ENCODE peak calls at places on chromosomes 2 and 18, in ten cellular contexts. M, X, C, G, H, O, E, Z, K and T are unnamed samples.
A peak's percentile ranks its signal among the peaks of the same experiment; 100 is the strongest.

GRCh38 chr2:709138-709779 is 32.1 kb upstream of the TMEM18 start:
- DNase-seq in H (no peak), E (no peak), X (no peak), G (no peak), M (no peak), C (no peak), O (no peak), Z (no peak), K (no peak), T (no peak)

GRCh38 chr2:59458862-59459261 is 1094.6 kb downstream of the BCL11A start:
- DNase-seq in M (no peak), K (no peak), C (no peak), Z (no peak), E (no peak), H (no peak), G (no peak), X (no peak), O (no peak), T (no peak)

GRCh38 chr2:100818606-100819364 is 1.2 kb upstream of the NPAS2 start:
- DNase-seq in X (peak; percentile 71), O (peak; percentile 60), G (peak; percentile 75), K (peak; percentile 26), H (peak; percentile 73), C (peak; percentile 42), E (no peak), M (peak; percentile 74), Z (peak; percentile 53), T (peak; percentile 11)

GRCh38 chr18:73244411-73244810 is 376.6 kb upstream of the NETO1 start:
- DNase-seq in K (no peak), O (no peak), Z (no peak), E (no peak), M (no peak), C (no peak), G (no peak), X (no peak), H (no peak), T (no peak)

GRCh38 chr2:55986700-55987440 is 63.3 kb upstream of the EFEMP1 start:
- DNase-seq in O (no peak), Z (no peak), H (no peak), M (peak; percentile 22), C (peak; percentile 52), E (no peak), K (no peak), X (no peak), G (no peak), T (no peak)

GRCh38 chr2:71675296-71675695 is 221.9 kb downstream of the DYSF start:
- DNase-seq in Z (no peak), X (peak; percentile 89), O (no peak), H (peak; percentile 52), C (no peak), M (no peak), E (no peak), K (peak; percentile 18), G (peak; percentile 38), T (no peak)

GRCh38 chr2:230067990-230068657 is 600 bp downstream of the SLC16A14 start:
- DNase-seq in X (peak; percentile 66), G (peak; percentile 48), Z (peak; percentile 74), H (no peak), E (peak; percentile 28), K (no peak), O (no peak), M (peak; percentile 65), C (no peak), T (peak; percentile 52)

GRCh38 chr2:225670111-225670974 is 270.8 kb downstream of the NYAP2 start:
- DNase-seq in M (peak; percentile 32), O (no peak), X (no peak), C (peak; percentile 23), K (no peak), Z (peak; percentile 58), H (no peak), E (no peak), G (no peak), T (peak; percentile 38)

GRCh38 chr2:104568247-104568646 is 285.7 kb upstream of the POU3F3 start:
- DNase-seq in C (no peak), G (no peak), E (no peak), Z (no peak), H (no peak), K (no peak), O (no peak), X (no peak), M (no peak), T (no peak)

GRCh38 chr2:121089005-121089510 is 195.9 kb downstream of the TFCP2L1 start:
- DNase-seq in H (no peak), Z (no peak), X (no peak), M (no peak), O (no peak), K (no peak), G (no peak), C (no peak), E (no peak), T (no peak)

GRCh38 chr2:148876190-148876588 is 1.2 kb downstream of the KIF5C start:
- DNase-seq in X (no peak), E (no peak), K (no peak), G (no peak), C (no peak), H (no peak), O (no peak), Z (no peak), M (no peak), T (peak; percentile 60)

GRCh38 chr18:77012751-77013550 is 119.6 kb downstream of the MBP start:
- DNase-seq in G (no peak), K (no peak), O (no peak), X (no peak), C (no peak), Z (no peak), H (no peak), E (no peak), M (no peak), T (no peak)

GRCh38 chr18:25786778-25787177 is 303.6 kb downstream of the SS18 start:
- DNase-seq in C (peak; percentile 75), E (no peak), H (no peak), K (no peak), O (no peak), G (no peak), X (no peak), Z (peak; percentile 37), M (peak; percentile 79), T (no peak)

GRCh38 chr2:35973132-35973736 is 382.3 kb upstream of the CRIM1 start:
- DNase-seq in E (no peak), Z (peak; percentile 55), M (no peak), X (no peak), C (peak; percentile 14), H (no peak), G (peak; percentile 52), O (no peak), K (no peak), T (no peak)

GRCh38 chr18:79600141-79600540 is 79.5 kb upstream of the CTDP1 start:
- DNase-seq in G (no peak), X (peak; percentile 37), E (no peak), K (no peak), O (no peak), C (no peak), H (no peak), Z (no peak), M (no peak), T (no peak)

GRCh38 chr2:149089068-149089467 is 50.6 kb downstream of the LYPD6B start:
- DNase-seq in E (no peak), X (no peak), K (no peak), G (no peak), H (no peak), Z (no peak), C (no peak), O (no peak), M (no peak), T (no peak)

GRCh38 chr2:6186332-6187100 is 494.3 kb downstream of the SOX11 start:
- DNase-seq in G (peak; percentile 73), Z (no peak), H (no peak), K (no peak), O (no peak), X (no peak), C (peak; percentile 84), E (no peak), M (no peak), T (no peak)